ENCODE peak calls at places on chromosomes 2 and 18, in seven cellular contexts. S is AG04450, V is sciatic nerve, R is NCI-H1436, A is psoas muscle, P is body of pancreas, B is NCI-H2171. X is an unnamed sample.

GRCh38 chr2:230714122-230714453 is 1.4 kb downstream of the CAB39 start:
- DNase-seq in S (no peak), V (no peak), R (no peak), A (no peak), P (no peak), B (no peak), X (peak; percentile 11)

GRCh38 chr2:178008636-178009289 is 63.8 kb downstream of the PDE11A start:
- DNase-seq in S (no peak), V (no peak), R (peak; percentile 90), A (no peak), P (peak; percentile 48), B (peak; percentile 92), X (no peak)

GRCh38 chr2:24024018-24024417 is 14.1 kb downstream of the MFSD2B start:
- DNase-seq in S (no peak), V (no peak), R (no peak), A (peak; percentile 60), P (no peak), B (no peak), X (no peak)

GRCh38 chr18:79754022-79754761 is 43.5 kb upstream of the KCNG2 start:
- DNase-seq in S (no peak), V (no peak), R (no peak), A (no peak), P (no peak), B (no peak), X (no peak)

GRCh38 chr2:176758426-176758825 is 454.2 kb upstream of the HNRNPA3 start:
- DNase-seq in S (no peak), V (no peak), R (no peak), A (no peak), P (no peak), B (no peak), X (no peak)

GRCh38 chr2:233165895-233166661 is 85.4 kb upstream of the ATG16L1 start:
- DNase-seq in S (no peak), V (no peak), R (no peak), A (peak; percentile 77), P (peak; percentile 16), B (no peak), X (no peak)

GRCh38 chr2:191853843-191854242 is 7.0 kb upstream of the CAVIN2 start:
- DNase-seq in S (no peak), V (no peak), R (no peak), A (no peak), P (no peak), B (no peak), X (no peak)

GRCh38 chr2:28683100-28683706 is 68.4 kb upstream of the PPP1CB start:
- DNase-seq in S (no peak), V (peak; percentile 70), R (no peak), A (peak; percentile 94), P (peak; percentile 92), B (no peak), X (no peak)

GRCh38 chr2:102187191-102188150 is 648 bp downstream of the IL1RL2 start:
- DNase-seq in S (no peak), V (peak; percentile 72), R (no peak), A (peak; percentile 81), P (peak; percentile 35), B (no peak), X (peak; percentile 30)

GRCh38 chr2:102618452-102619413 is 620 bp upstream of the SLC9A2 start:
- DNase-seq in S (no peak), V (no peak), R (no peak), A (no peak), P (peak; percentile 34), B (no peak), X (no peak)

X was measured in T-helper 17 cell.